ENCODE peak calls at places on chromosomes 16 and 17, in six cellular contexts. J is AG09309, F is heart right ventricle, E is left lung, W is fibroblast of pulmonary artery, O is fibroblast of mammary gland. V is an unnamed sample.

GRCh38 chr17:50129303-50129945 is 536 bp downstream of the SAMD14 start:
- DNase-seq in E (no peak), J (no peak), W (peak; percentile 53), O (no peak), F (no peak), V (no peak)

GRCh38 chr16:84565669-84566495 is 52.0 kb downstream of the COTL1 start:
- DNase-seq in O (no peak), W (no peak), E (no peak), F (no peak), J (no peak), V (no peak)

GRCh38 chr16:86343733-86344585 is 166.4 kb upstream of the FOXF1 start:
- DNase-seq in J (no peak), E (peak; percentile 15), F (no peak), O (no peak), W (peak; percentile 65), V (peak; percentile 56)

GRCh38 chr16:66503612-66504011 is 46.3 kb downstream of the TK2 start:
- DNase-seq in W (no peak), O (no peak), F (no peak), E (no peak), J (no peak), V (no peak)

GRCh38 chr17:16435951-16436886 is 20.8 kb downstream of the TRPV2 start:
- DNase-seq in J (no peak), W (no peak), E (no peak), O (no peak), F (no peak), V (no peak)

GRCh38 chr16:86403056-86403455 is 107.3 kb upstream of the FOXF1 start:
- DNase-seq in O (no peak), F (no peak), J (no peak), W (no peak), E (no peak), V (no peak)

GRCh38 chr17:61695779-61696337 is 104.8 kb upstream of the NACA2 start:
- DNase-seq in O (no peak), J (no peak), F (no peak), W (no peak), E (no peak), V (no peak)

GRCh38 chr17:29592850-29593545 is at the start of gene ANKRD13B:
- DNase-seq in O (no peak), F (peak; percentile 62), W (no peak), E (no peak), J (no peak), V (no peak)

GRCh38 chr17:28045304-28045703 is 2.8 kb downstream of the NLK start:
- DNase-seq in E (no peak), O (no peak), F (no peak), W (no peak), J (no peak), V (no peak)

GRCh38 chr16:57976331-57976796 is 5.4 kb upstream of the CNGB1 start:
- DNase-seq in F (no peak), O (no peak), W (peak; percentile 44), J (no peak), E (no peak), V (peak; percentile 62)

GRCh38 chr16:31414706-31415105 is 13.5 kb downstream of the COX6A2 start:
- DNase-seq in J (no peak), F (no peak), E (no peak), W (no peak), O (no peak), V (no peak)

GRCh38 chr17:3813171-3813570 is 12.2 kb upstream of the ITGAE start:
- DNase-seq in F (no peak), J (no peak), W (no peak), O (no peak), E (no peak), V (no peak)

GRCh38 chr17:39939588-39940419 is 12.3 kb downstream of the LRRC3C start:
- DNase-seq in W (peak; percentile 75), J (peak; percentile 59), F (no peak), O (peak; percentile 96), E (no peak), V (peak; percentile 92)

GRCh38 chr17:36494674-36495073 is 8.2 kb downstream of the ZNHIT3 start:
- DNase-seq in E (no peak), O (no peak), W (no peak), F (no peak), J (no peak), V (no peak)

GRCh38 chr17:17575360-17576251 is 15.9 kb downstream of the PEMT start:
- DNase-seq in J (no peak), O (peak; percentile 81), F (no peak), W (no peak), E (no peak), V (no peak)

GRCh38 chr17:66737524-66737923 is 97.4 kb upstream of the CACNG5 start:
- DNase-seq in O (peak; percentile 56), F (peak; percentile 40), W (peak; percentile 58), J (peak; percentile 47), E (peak; percentile 46), V (peak; percentile 83)

GRCh38 chr16:62408760-62409159 is 372.5 kb upstream of the CDH8 start:
- DNase-seq in O (no peak), F (no peak), W (no peak), E (no peak), J (no peak), V (no peak)

GRCh38 chr17:2309338-2310143 is 5.8 kb downstream of the SRR start:
- DNase-seq in F (no peak), W (peak; percentile 53), E (no peak), O (peak; percentile 14), J (no peak), V (peak; percentile 71)

GRCh38 chr17:45248132-45248936 is 13.6 kb downstream of the SPATA32 start:
- DNase-seq in O (no peak), F (no peak), E (peak; percentile 71), J (no peak), W (no peak), V (no peak)

GRCh38 chr16:51767564-51767963 is 616.5 kb upstream of the SALL1 start:
- DNase-seq in F (no peak), W (no peak), E (no peak), O (no peak), J (no peak), V (no peak)

GRCh38 chr16:76389126-76389525 is 111.9 kb downstream of the CNTNAP4 start:
- DNase-seq in F (no peak), O (peak; percentile 61), W (peak; percentile 7), J (no peak), E (no peak), V (peak; percentile 16)

GRCh38 chr16:50567651-50568050 is 19.5 kb downstream of the NKD1 start:
- DNase-seq in F (no peak), J (no peak), E (no peak), W (no peak), O (no peak), V (no peak)

GRCh38 chr16:80164881-80165280 is 375.9 kb upstream of the DYNLRB2 start:
- DNase-seq in J (no peak), O (no peak), W (no peak), E (no peak), F (no peak), V (no peak)

GRCh38 chr16:56347670-56348069 is 77.7 kb downstream of the AMFR start:
- DNase-seq in W (no peak), J (no peak), E (no peak), F (no peak), O (no peak), V (no peak)

GRCh38 chr16:66824006-66824405 is 6.8 kb downstream of the NAE1 start:
- DNase-seq in O (peak; percentile 85), W (no peak), F (no peak), E (no peak), J (peak; percentile 4), V (no peak)

GRCh38 chr17:31226373-31226772 is 70.7 kb downstream of the OMG start:
- DNase-seq in J (no peak), W (no peak), E (no peak), O (no peak), F (no peak), V (no peak)

GRCh38 chr17:48261297-48261880 is 153.8 kb downstream of the SNX11 start:
- DNase-seq in O (peak; percentile 28), W (no peak), J (no peak), E (no peak), F (no peak), V (no peak)

GRCh38 chr17:48258317-48258716 is 150.8 kb downstream of the SNX11 start:
- DNase-seq in E (no peak), O (no peak), W (no peak), F (no peak), J (no peak), V (no peak)

GRCh38 chr17:48259710-48260291 is 152.2 kb downstream of the SNX11 start:
- DNase-seq in O (peak; percentile 43), J (no peak), F (no peak), W (peak; percentile 64), E (no peak), V (peak; percentile 58)

GRCh38 chr17:48262982-48263586 is 155.5 kb downstream of the SNX11 start:
- DNase-seq in O (peak; percentile 25), W (peak; percentile 39), F (no peak), E (no peak), J (no peak), V (no peak)
- TF ChIP-seq CTCF in O (peak; percentile 54), W (peak; percentile 64), F (no peak), E (no peak), J (peak; percentile 27), V (peak; percentile 46)

GRCh38 chr16:70254095-70254964 is 2.6 kb upstream of the EXOSC6 start:
- DNase-seq in O (peak; percentile 18), E (no peak), F (no peak), J (no peak), W (no peak), V (no peak)
- TF ChIP-seq CTCF in O (no peak), E (peak; percentile 23), F (peak; percentile 7), J (no peak), W (no peak), V (no peak)

DNA sequence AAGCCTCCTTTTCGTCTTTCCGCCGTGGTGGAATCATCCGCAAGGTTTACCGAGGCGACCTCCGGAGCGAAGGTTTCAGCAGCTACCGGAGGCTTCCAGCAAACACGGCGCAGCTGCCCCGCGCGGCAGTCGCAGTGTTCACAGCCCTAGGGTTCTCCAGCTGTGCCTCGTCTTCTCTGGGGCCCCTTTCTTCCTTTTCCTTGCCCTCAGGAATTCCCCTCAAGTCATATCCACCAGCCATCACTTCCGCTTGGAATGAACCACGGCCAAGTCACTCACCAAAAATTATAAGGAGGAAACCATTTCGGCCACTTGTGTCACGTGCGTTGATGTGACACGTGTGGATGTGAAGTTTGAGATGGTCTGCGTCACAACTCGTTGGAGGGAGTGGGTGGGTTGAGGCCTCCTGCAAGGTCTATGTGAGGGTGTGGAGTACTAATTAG is 636 bp upstream of the ERN1 start:
- DNase-seq in J (no peak), O (peak; percentile 69), F (no peak), E (peak; percentile 69), W (peak; percentile 85), V (peak; percentile 54)
- TF ChIP-seq CTCF in J (peak; percentile 8), O (no peak), F (no peak), E (no peak), W (no peak), V (no peak)

GRCh38 chr17:75832652-75833400 is 11.4 kb downstream of the UNC13D start:
- DNase-seq in W (no peak), F (no peak), E (no peak), O (no peak), J (no peak), V (no peak)

GRCh38 chr17:75834279-75834920 is 9.8 kb downstream of the UNC13D start:
- DNase-seq in W (no peak), J (no peak), F (no peak), O (no peak), E (no peak), V (no peak)

GRCh38 chr17:75836605-75837004 is 7.6 kb downstream of the UNC13D start:
- DNase-seq in F (no peak), E (no peak), W (no peak), J (no peak), O (no peak), V (no peak)

GRCh38 chr17:75837899-75838298 is 6.3 kb downstream of the UNC13D start:
- DNase-seq in O (no peak), E (no peak), F (no peak), J (no peak), W (no peak), V (no peak)

GRCh38 chr17:75835315-75835987 is 8.8 kb downstream of the UNC13D start:
- DNase-seq in W (no peak), J (no peak), F (no peak), E (no peak), O (no peak), V (no peak)
- TF ChIP-seq CTCF in W (no peak), J (no peak), F (no peak), E (no peak), O (no peak), V (no peak)